ENCODE peak calls at places on chromosomes 13 and 19, in four cellular contexts. One of them, this sample, is unnamed.

GRCh38 chr13:23766939-23767338 is 122.3 kb downstream of the MIPEP start:
- DNase-seq in nephron progenitor cell: no peak
- DNase-seq in lower leg skin: no peak
- DNase-seq in HFFc6: no peak
- DNase-seq in this sample: no peak

GRCh38 chr19:10270616-10271394 is at the start of gene ICAM1:
- DNase-seq in lower leg skin: peak
- DNase-seq in HFFc6: no peak
- DNase-seq in nephron progenitor cell: peak
- DNase-seq in this sample: peak

GRCh38 chr19:29714953-29715694 is at the start of gene C19orf12:
- DNase-seq in HFFc6: no peak
- DNase-seq in lower leg skin: no peak
- DNase-seq in nephron progenitor cell: peak
- DNase-seq in this sample: no peak

GRCh38 chr13:104782741-104783140 is 1716.5 kb upstream of the SLC10A2 start:
- DNase-seq in lower leg skin: no peak
- DNase-seq in nephron progenitor cell: no peak
- DNase-seq in HFFc6: no peak
- DNase-seq in this sample: no peak

GRCh38 chr19:13843104-13843921 is 33.6 kb upstream of the NANOS3 start:
- DNase-seq in nephron progenitor cell: peak
- DNase-seq in lower leg skin: peak
- DNase-seq in HFFc6: no peak
- DNase-seq in this sample: no peak

GRCh38 chr19:1410136-1410786 is 2.9 kb downstream of the DAZAP1 start:
- DNase-seq in HFFc6: no peak
- DNase-seq in nephron progenitor cell: no peak
- DNase-seq in lower leg skin: no peak
- DNase-seq in this sample: no peak

GRCh38 chr13:79625517-79625916 is 144.6 kb downstream of the NDFIP2 start:
- DNase-seq in HFFc6: no peak
- DNase-seq in lower leg skin: no peak
- DNase-seq in nephron progenitor cell: no peak
- DNase-seq in this sample: no peak

GRCh38 chr19:48393559-48394330 is at the start of gene GRIN2D:
- DNase-seq in lower leg skin: no peak
- DNase-seq in HFFc6: peak
- DNase-seq in nephron progenitor cell: peak
- DNase-seq in this sample: no peak

GRCh38 chr19:5985098-5985783 is 7.3 kb upstream of the RANBP3 start:
- DNase-seq in HFFc6: peak
- DNase-seq in lower leg skin: no peak
- DNase-seq in nephron progenitor cell: no peak
- DNase-seq in this sample: no peak

GRCh38 chr13:20340759-20341161 is 108.6 kb upstream of the GJB6 start:
- DNase-seq in HFFc6: no peak
- DNase-seq in lower leg skin: peak
- DNase-seq in nephron progenitor cell: no peak
- DNase-seq in this sample: no peak

GRCh38 chr13:113245858-113246791 is 36.7 kb downstream of the CUL4A start:
- DNase-seq in nephron progenitor cell: peak
- DNase-seq in HFFc6: no peak
- DNase-seq in lower leg skin: no peak
- DNase-seq in this sample: no peak
- TF ChIP-seq CTCF in nephron progenitor cell: no peak
- TF ChIP-seq CTCF in HFFc6: peak
- TF ChIP-seq CTCF in lower leg skin: no peak
- TF ChIP-seq CTCF in this sample: no peak

GRCh38 chr13:65881561-65882155 is 1348.5 kb downstream of the PCDH9 start:
- DNase-seq in lower leg skin: no peak
- DNase-seq in HFFc6: no peak
- DNase-seq in nephron progenitor cell: no peak
- DNase-seq in this sample: no peak

DNA sequence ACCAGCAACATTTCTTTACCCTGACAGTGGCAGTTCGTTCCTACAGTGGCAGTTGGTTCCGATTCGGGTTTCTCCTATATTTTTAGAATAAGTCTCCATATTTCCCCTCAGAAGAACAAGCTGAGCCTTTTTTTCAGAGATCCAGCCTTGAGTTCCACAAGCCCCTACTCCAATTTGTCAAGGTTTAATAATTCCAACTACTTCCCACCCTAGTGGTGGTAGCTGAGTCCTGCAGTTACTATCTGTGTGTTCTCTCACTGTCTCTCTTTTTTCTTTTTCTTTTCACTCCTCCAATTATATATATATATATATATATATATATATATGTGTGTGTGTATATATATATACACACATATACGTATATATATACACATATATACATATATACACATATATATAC is 1347.3 kb downstream of the PCDH9 start:
- DNase-seq in HFFc6: no peak
- DNase-seq in nephron progenitor cell: no peak
- DNase-seq in lower leg skin: no peak
- DNase-seq in this sample: no peak
- TF ChIP-seq CTCF in HFFc6: peak
- TF ChIP-seq CTCF in nephron progenitor cell: peak
- TF ChIP-seq CTCF in lower leg skin: no peak
- TF ChIP-seq CTCF in this sample: no peak

GRCh38 chr19:35340431-35340830 is 7.3 kb upstream of the FFAR1 start:
- DNase-seq in nephron progenitor cell: no peak
- DNase-seq in lower leg skin: no peak
- DNase-seq in HFFc6: no peak
- DNase-seq in this sample: no peak
- TF ChIP-seq CTCF in nephron progenitor cell: no peak
- TF ChIP-seq CTCF in lower leg skin: no peak
- TF ChIP-seq CTCF in HFFc6: no peak
- TF ChIP-seq CTCF in this sample: no peak

DNA sequence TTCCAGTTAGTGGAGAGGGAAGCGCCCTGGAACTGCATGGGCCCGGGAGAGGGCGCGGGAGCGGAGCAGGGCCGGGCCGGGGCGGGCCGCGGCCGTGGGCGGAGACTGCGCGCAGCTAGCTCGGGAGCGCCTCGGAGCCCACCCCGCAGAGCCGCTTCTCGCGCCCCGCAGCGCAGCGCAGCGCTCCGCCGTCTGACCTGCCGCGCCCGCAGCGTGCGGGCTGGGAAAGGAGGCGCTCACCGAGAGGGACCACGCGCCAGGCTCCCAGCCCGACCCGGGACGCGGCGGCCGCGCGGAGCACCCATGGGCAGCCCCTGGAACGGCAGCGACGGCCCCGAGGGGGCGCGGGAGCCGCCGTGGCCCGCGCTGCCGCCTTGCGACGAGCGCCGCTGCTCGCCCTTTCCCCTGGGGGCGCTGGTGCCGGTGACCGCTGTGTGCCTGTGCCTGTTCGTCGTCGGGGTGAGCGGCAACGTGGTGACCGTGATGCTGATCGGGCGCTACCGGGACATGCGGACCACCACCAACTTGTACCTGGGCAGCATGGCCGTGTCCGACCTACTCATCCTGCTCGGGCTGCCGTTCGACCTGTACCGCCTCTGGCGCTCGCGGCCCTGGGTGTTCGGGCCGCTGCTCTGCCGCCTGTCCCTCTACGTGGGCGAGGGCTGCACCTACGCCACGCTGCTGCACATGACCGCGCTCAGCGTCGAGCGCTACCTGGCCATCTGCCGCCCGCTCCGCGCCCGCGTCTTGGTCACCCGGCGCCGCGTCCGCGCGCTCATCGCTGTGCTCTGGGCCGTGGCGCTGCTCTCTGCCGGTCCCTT is at the start of gene MLNR:
- DNase-seq in HFFc6: no peak
- DNase-seq in nephron progenitor cell: peak
- DNase-seq in lower leg skin: no peak
- DNase-seq in this sample: no peak
- TF ChIP-seq CTCF in HFFc6: peak
- TF ChIP-seq CTCF in nephron progenitor cell: peak
- TF ChIP-seq CTCF in lower leg skin: no peak
- TF ChIP-seq CTCF in this sample: no peak

GRCh38 chr13:62357887-62358645 is 942.4 kb upstream of the PCDH20 start:
- DNase-seq in nephron progenitor cell: peak
- DNase-seq in HFFc6: no peak
- DNase-seq in lower leg skin: no peak
- DNase-seq in this sample: no peak
- TF ChIP-seq CTCF in nephron progenitor cell: peak
- TF ChIP-seq CTCF in HFFc6: no peak
- TF ChIP-seq CTCF in lower leg skin: no peak
- TF ChIP-seq CTCF in this sample: no peak

GRCh38 chr13:45325806-45326205 is 15.2 kb downstream of the TPT1 start:
- DNase-seq in nephron progenitor cell: no peak
- DNase-seq in lower leg skin: no peak
- DNase-seq in HFFc6: peak
- DNase-seq in this sample: no peak
- TF ChIP-seq CTCF in nephron progenitor cell: no peak
- TF ChIP-seq CTCF in lower leg skin: no peak
- TF ChIP-seq CTCF in HFFc6: no peak
- TF ChIP-seq CTCF in this sample: no peak

DNA sequence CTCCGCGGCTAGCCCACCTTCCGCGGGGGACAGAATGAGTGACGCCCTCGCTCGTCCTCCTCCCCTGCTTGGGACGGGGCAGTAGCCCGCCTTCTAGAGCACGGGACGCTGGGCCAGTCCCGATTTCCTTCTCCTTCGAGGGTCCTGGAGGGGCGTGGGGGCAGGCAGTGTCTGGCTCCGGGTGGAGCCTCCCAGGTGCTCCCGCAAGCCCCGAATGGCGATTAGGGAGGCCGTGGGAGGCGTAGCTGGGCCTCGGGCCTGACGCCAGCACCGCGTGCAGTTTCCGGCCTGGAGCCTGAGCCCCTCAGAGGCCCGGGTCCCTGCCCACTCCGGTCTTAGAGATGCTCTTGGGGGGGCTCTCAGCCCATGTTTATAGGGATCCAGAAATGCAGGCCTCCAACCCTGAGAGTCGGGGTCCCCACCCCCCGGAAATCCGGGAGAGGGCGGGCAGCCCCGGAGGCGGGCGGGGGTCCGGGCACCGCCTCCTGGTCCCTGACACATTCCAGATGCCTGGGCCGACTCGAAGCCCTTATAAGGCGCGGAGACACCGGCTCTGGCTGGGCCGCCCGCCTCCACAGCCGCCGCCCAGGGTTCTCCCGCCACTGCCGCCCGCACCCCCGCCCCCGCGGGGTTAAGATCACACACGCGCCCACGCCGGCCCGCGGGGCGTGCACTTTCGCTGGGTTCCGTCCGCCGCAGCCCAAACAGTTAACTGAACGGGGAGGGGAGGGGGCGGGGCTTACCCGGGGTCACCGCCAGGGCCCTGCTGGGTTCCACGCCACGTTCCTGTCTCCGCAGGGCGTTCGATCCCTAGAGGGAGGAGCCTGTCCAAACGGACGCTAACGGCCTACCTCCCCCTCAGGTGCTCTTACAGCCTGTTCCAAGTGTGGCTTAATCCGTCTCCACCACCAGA is 1.5 kb downstream of the MYADM start:
- DNase-seq in HFFc6: peak
- DNase-seq in lower leg skin: peak
- DNase-seq in nephron progenitor cell: peak
- DNase-seq in this sample: peak
- TF ChIP-seq CTCF in HFFc6: peak
- TF ChIP-seq CTCF in lower leg skin: no peak
- TF ChIP-seq CTCF in nephron progenitor cell: no peak
- TF ChIP-seq CTCF in this sample: no peak

DNA sequence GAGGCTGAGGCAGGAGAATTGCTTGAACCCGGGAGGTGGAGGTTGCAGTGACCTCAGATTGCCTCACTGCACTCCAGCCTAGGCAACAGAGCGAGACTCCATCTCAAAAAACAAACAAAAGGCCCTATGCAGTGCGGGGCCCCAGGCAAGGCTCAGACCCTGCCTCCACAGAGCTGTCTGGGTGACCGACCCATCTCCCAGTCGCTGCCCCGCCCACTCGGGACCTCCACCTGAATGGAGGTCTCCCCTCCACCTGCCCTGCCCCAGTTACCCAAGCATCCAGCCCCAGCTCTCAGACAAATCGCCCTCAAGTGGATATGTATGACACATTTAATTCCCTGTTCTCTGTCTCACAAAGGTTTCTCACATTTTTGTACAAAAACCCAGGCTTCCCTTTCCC is 2.2 kb upstream of the GARIN5B start:
- DNase-seq in lower leg skin: no peak
- DNase-seq in HFFc6: no peak
- DNase-seq in nephron progenitor cell: no peak
- DNase-seq in this sample: no peak
- TF ChIP-seq CTCF in lower leg skin: no peak
- TF ChIP-seq CTCF in HFFc6: no peak
- TF ChIP-seq CTCF in nephron progenitor cell: no peak
- TF ChIP-seq CTCF in this sample: no peak